ENCODE peak calls at places on chromosomes 16 and 17, in eight cellular contexts. One of them, this sample, is unnamed.

GRCh38 chr17:71163813-71164122 is 957.1 kb upstream of the SOX9 start:
- DNase-seq in uterus: no peak
- DNase-seq in IMR-90: no peak
- DNase-seq in HepG2: no peak
- DNase-seq in spleen: no peak
- DNase-seq in right atrium auricular region: no peak
- DNase-seq in heart right ventricle: no peak
- DNase-seq in H7: no peak
- DNase-seq in this sample: no peak

GRCh38 chr17:62827722-62828498 is 19.8 kb upstream of the MARCHF10 start:
- DNase-seq in spleen: no peak
- DNase-seq in IMR-90: peak
- DNase-seq in H7: no peak
- DNase-seq in HepG2: no peak
- DNase-seq in uterus: no peak
- DNase-seq in heart right ventricle: no peak
- DNase-seq in right atrium auricular region: no peak
- DNase-seq in this sample: peak

GRCh38 chr17:2025622-2026309 is 632 bp upstream of the RTN4RL1 start:
- DNase-seq in IMR-90: peak
- DNase-seq in uterus: peak
- DNase-seq in spleen: no peak
- DNase-seq in right atrium auricular region: peak
- DNase-seq in heart right ventricle: peak
- DNase-seq in HepG2: peak
- DNase-seq in H7: peak
- DNase-seq in this sample: peak

GRCh38 chr16:75559002-75559401 is 3.0 kb upstream of the TMEM231 start:
- DNase-seq in uterus: no peak
- DNase-seq in HepG2: no peak
- DNase-seq in H7: no peak
- DNase-seq in heart right ventricle: no peak
- DNase-seq in right atrium auricular region: no peak
- DNase-seq in IMR-90: no peak
- DNase-seq in spleen: no peak
- DNase-seq in this sample: no peak

GRCh38 chr17:75033346-75034235 is 13.2 kb downstream of the ATP5PD start:
- DNase-seq in HepG2: peak
- DNase-seq in heart right ventricle: peak
- DNase-seq in spleen: peak
- DNase-seq in H7: peak
- DNase-seq in IMR-90: peak
- DNase-seq in right atrium auricular region: peak
- DNase-seq in uterus: peak
- DNase-seq in this sample: peak

GRCh38 chr17:52841971-52842370 is 683.5 kb upstream of the CA10 start:
- DNase-seq in uterus: no peak
- DNase-seq in right atrium auricular region: no peak
- DNase-seq in IMR-90: no peak
- DNase-seq in H7: no peak
- DNase-seq in HepG2: no peak
- DNase-seq in spleen: no peak
- DNase-seq in heart right ventricle: no peak
- DNase-seq in this sample: no peak

GRCh38 chr17:7156342-7156940 is 22.7 kb downstream of the ASGR1 start:
- DNase-seq in right atrium auricular region: no peak
- DNase-seq in H7: peak
- DNase-seq in spleen: peak
- DNase-seq in HepG2: peak
- DNase-seq in uterus: no peak
- DNase-seq in IMR-90: no peak
- DNase-seq in heart right ventricle: no peak
- DNase-seq in this sample: no peak

GRCh38 chr16:89402962-89403361 is 87.4 kb downstream of the ANKRD11 start:
- DNase-seq in H7: peak
- DNase-seq in spleen: no peak
- DNase-seq in heart right ventricle: no peak
- DNase-seq in HepG2: no peak
- DNase-seq in IMR-90: no peak
- DNase-seq in uterus: no peak
- DNase-seq in right atrium auricular region: no peak
- DNase-seq in this sample: no peak

GRCh38 chr16:70529051-70529777 is 5.6 kb downstream of the SF3B3 start:
- DNase-seq in uterus: no peak
- DNase-seq in IMR-90: peak
- DNase-seq in HepG2: peak
- DNase-seq in H7: peak
- DNase-seq in heart right ventricle: no peak
- DNase-seq in right atrium auricular region: no peak
- DNase-seq in spleen: no peak
- DNase-seq in this sample: no peak

GRCh38 chr16:14455577-14455976 is 174.5 kb downstream of the PARN start:
- DNase-seq in spleen: no peak
- DNase-seq in right atrium auricular region: no peak
- DNase-seq in H7: no peak
- DNase-seq in heart right ventricle: no peak
- DNase-seq in HepG2: peak
- DNase-seq in uterus: no peak
- DNase-seq in IMR-90: peak
- DNase-seq in this sample: no peak

GRCh38 chr17:40541060-40541872 is 24.0 kb downstream of the CCR7 start:
- DNase-seq in right atrium auricular region: no peak
- DNase-seq in heart right ventricle: no peak
- DNase-seq in HepG2: peak
- DNase-seq in uterus: peak
- DNase-seq in IMR-90: no peak
- DNase-seq in H7: no peak
- DNase-seq in spleen: peak
- DNase-seq in this sample: peak

GRCh38 chr17:30543456-30543855 is 66.2 kb downstream of the GOSR1 start:
- DNase-seq in HepG2: no peak
- DNase-seq in heart right ventricle: no peak
- DNase-seq in IMR-90: no peak
- DNase-seq in uterus: no peak
- DNase-seq in H7: no peak
- DNase-seq in spleen: no peak
- DNase-seq in right atrium auricular region: no peak
- DNase-seq in this sample: no peak

GRCh38 chr16:80198995-80199299 is 341.8 kb upstream of the DYNLRB2 start:
- DNase-seq in IMR-90: peak
- DNase-seq in right atrium auricular region: no peak
- DNase-seq in spleen: no peak
- DNase-seq in H7: no peak
- DNase-seq in HepG2: no peak
- DNase-seq in heart right ventricle: no peak
- DNase-seq in uterus: no peak
- DNase-seq in this sample: no peak

GRCh38 chr17:5832886-5833285 is 237.3 kb upstream of the WSCD1 start:
- DNase-seq in H7: peak
- DNase-seq in IMR-90: peak
- DNase-seq in spleen: no peak
- DNase-seq in right atrium auricular region: no peak
- DNase-seq in heart right ventricle: no peak
- DNase-seq in HepG2: peak
- DNase-seq in uterus: no peak
- DNase-seq in this sample: no peak

GRCh38 chr16:1093284-1094123 is 2.5 kb downstream of the C1QTNF8 start:
- DNase-seq in heart right ventricle: no peak
- DNase-seq in uterus: no peak
- DNase-seq in H7: no peak
- DNase-seq in IMR-90: no peak
- DNase-seq in spleen: no peak
- DNase-seq in right atrium auricular region: no peak
- DNase-seq in HepG2: peak
- DNase-seq in this sample: no peak

GRCh38 chr16:79192904-79193303 is 407.6 kb downstream of the MAF start:
- DNase-seq in IMR-90: no peak
- DNase-seq in HepG2: no peak
- DNase-seq in heart right ventricle: no peak
- DNase-seq in uterus: no peak
- DNase-seq in spleen: no peak
- DNase-seq in H7: no peak
- DNase-seq in right atrium auricular region: no peak
- DNase-seq in this sample: no peak

GRCh38 chr17:74345433-74346241 is 16.0 kb downstream of the BTBD17 start:
- DNase-seq in HepG2: no peak
- DNase-seq in uterus: no peak
- DNase-seq in heart right ventricle: no peak
- DNase-seq in spleen: no peak
- DNase-seq in right atrium auricular region: no peak
- DNase-seq in IMR-90: no peak
- DNase-seq in H7: no peak
- DNase-seq in this sample: no peak

GRCh38 chr17:78822552-78822951 is 18.1 kb downstream of the USP36 start:
- DNase-seq in spleen: peak
- DNase-seq in right atrium auricular region: no peak
- DNase-seq in heart right ventricle: no peak
- DNase-seq in HepG2: no peak
- DNase-seq in IMR-90: peak
- DNase-seq in uterus: no peak
- DNase-seq in H7: no peak
- DNase-seq in this sample: no peak

GRCh38 chr16:24966599-24966998 is 48.6 kb downstream of the ARHGAP17 start:
- DNase-seq in right atrium auricular region: no peak
- DNase-seq in HepG2: no peak
- DNase-seq in H7: no peak
- DNase-seq in uterus: no peak
- DNase-seq in IMR-90: no peak
- DNase-seq in heart right ventricle: no peak
- DNase-seq in spleen: no peak
- DNase-seq in this sample: no peak

GRCh38 chr16:85554791-85555548 is 58.2 kb upstream of the GSE1 start:
- DNase-seq in HepG2: no peak
- DNase-seq in heart right ventricle: peak
- DNase-seq in uterus: peak
- DNase-seq in right atrium auricular region: peak
- DNase-seq in spleen: peak
- DNase-seq in H7: peak
- DNase-seq in IMR-90: peak
- DNase-seq in this sample: peak

GRCh38 chr17:82232322-82232785 is 3.5 kb downstream of the SLC16A3 start:
- DNase-seq in uterus: peak
- DNase-seq in right atrium auricular region: no peak
- DNase-seq in IMR-90: no peak
- DNase-seq in spleen: no peak
- DNase-seq in heart right ventricle: no peak
- DNase-seq in H7: no peak
- DNase-seq in HepG2: no peak
- DNase-seq in this sample: no peak
- H3K4me3 ChIP-seq in uterus: peak
- H3K4me3 ChIP-seq in right atrium auricular region: peak
- H3K4me3 ChIP-seq in IMR-90: peak
- H3K4me3 ChIP-seq in spleen: peak
- H3K4me3 ChIP-seq in heart right ventricle: peak
- H3K4me3 ChIP-seq in H7: peak
- H3K4me3 ChIP-seq in HepG2: peak
- H3K4me3 ChIP-seq in this sample: no peak

DNA sequence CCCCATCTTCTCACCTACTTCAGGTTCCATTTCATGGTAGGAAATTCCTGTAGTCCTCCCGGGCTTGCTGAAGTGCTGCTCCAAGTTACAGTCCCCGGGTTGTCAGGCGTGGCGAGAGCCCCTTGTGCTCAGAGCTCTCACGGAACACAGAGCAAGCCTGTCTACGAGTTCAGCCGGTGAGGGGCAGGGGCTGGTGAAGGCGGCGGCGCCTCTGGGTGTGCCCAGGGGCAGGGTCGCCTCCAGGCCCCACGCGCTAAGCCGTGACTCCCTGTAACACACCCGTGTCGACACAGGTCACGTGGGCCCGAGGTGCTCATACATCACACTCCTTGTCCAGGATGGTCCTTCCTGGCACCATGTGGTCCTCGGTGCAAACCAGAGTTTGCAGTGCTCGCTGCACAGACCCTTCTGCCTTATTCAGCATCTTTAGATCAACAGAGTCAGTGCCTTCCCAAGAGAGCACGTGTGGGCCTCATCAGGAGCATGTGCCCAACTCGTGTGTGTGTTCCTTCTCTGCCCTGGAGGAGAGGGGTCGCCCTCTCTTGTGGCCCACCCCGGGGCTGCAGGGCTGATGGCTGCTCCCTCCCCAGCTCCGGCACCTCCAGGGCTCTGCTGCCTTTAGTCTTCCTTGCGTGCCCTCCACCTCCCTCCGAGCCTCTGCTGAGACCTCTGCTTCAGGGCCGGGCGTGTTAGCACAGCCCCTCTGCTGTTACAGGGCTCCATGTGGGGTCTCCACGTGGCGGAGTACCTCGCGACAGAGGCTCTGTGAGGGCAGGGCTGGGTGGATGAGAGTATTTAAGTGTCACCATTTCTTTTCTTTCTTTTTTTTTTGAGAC is 51.2 kb downstream of the WDR45B start:
- DNase-seq in heart right ventricle: no peak
- DNase-seq in HepG2: no peak
- DNase-seq in right atrium auricular region: no peak
- DNase-seq in uterus: no peak
- DNase-seq in IMR-90: no peak
- DNase-seq in spleen: peak
- DNase-seq in H7: no peak
- DNase-seq in this sample: no peak
- H3K4me3 ChIP-seq in heart right ventricle: no peak
- H3K4me3 ChIP-seq in HepG2: no peak
- H3K4me3 ChIP-seq in right atrium auricular region: no peak
- H3K4me3 ChIP-seq in uterus: no peak
- H3K4me3 ChIP-seq in IMR-90: no peak
- H3K4me3 ChIP-seq in spleen: no peak
- H3K4me3 ChIP-seq in H7: no peak
- H3K4me3 ChIP-seq in this sample: no peak

DNA sequence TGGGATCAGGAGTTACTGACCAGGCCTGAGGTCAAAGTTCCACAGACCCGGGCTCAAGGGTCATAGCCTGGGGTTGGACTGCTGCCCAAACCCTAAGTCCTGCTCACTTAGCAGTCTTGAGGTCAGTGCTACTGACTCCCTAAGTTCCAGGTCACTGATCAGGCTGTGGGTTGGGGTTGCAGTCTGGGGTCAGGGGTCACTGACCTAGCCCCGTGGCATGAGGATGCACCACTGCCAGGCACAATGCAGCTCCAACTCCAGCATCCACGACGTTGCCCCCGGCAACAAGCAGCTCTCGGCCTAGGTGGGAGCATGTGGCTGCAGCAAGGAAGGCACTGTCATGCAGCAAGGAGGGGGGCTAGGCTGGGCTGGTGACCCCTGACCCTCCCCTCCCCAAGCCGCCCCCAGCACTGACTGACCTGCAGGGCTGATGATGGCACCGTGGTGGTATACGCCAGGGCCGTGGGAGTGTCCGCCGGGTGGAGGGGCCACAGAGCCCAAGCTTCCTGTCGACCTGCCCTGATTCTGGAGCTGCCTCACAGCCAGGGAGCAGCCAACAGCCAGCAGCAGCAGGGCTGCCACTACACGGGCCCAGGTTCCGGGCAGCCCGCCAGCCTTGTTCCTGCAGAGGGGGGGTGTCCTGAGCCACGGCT is 1.1 kb downstream of the GGT6 start:
- DNase-seq in H7: peak
- DNase-seq in spleen: peak
- DNase-seq in uterus: no peak
- DNase-seq in right atrium auricular region: no peak
- DNase-seq in heart right ventricle: no peak
- DNase-seq in HepG2: no peak
- DNase-seq in IMR-90: no peak
- DNase-seq in this sample: no peak
- H3K4me3 ChIP-seq in H7: no peak
- H3K4me3 ChIP-seq in spleen: no peak
- H3K4me3 ChIP-seq in uterus: no peak
- H3K4me3 ChIP-seq in right atrium auricular region: no peak
- H3K4me3 ChIP-seq in heart right ventricle: no peak
- H3K4me3 ChIP-seq in HepG2: no peak
- H3K4me3 ChIP-seq in IMR-90: no peak
- H3K4me3 ChIP-seq in this sample: no peak

GRCh38 chr17:55259684-55260111 is 5.1 kb upstream of the HLF start:
- DNase-seq in H7: no peak
- DNase-seq in IMR-90: no peak
- DNase-seq in spleen: no peak
- DNase-seq in heart right ventricle: no peak
- DNase-seq in right atrium auricular region: no peak
- DNase-seq in uterus: no peak
- DNase-seq in HepG2: no peak
- DNase-seq in this sample: no peak
- H3K4me3 ChIP-seq in H7: no peak
- H3K4me3 ChIP-seq in IMR-90: no peak
- H3K4me3 ChIP-seq in spleen: no peak
- H3K4me3 ChIP-seq in heart right ventricle: no peak
- H3K4me3 ChIP-seq in right atrium auricular region: no peak
- H3K4me3 ChIP-seq in uterus: no peak
- H3K4me3 ChIP-seq in HepG2: no peak
- H3K4me3 ChIP-seq in this sample: no peak